ENCODE peak calls at places on chromosomes 1 and 21, in nine cellular contexts. One of them, this sample, is unnamed.

GRCh38 chr1:114083186-114083585 is 70.5 kb downstream of the SYT6 start:
- DNase-seq in neural crest cell: no peak
- DNase-seq in fibroblast of lung: no peak
- DNase-seq in foreskin fibroblast: no peak
- DNase-seq in effector CD4-positive, alpha-beta T cell: no peak
- DNase-seq in endothelial cell: no peak
- DNase-seq in stimulated activated CD8-positive, alpha-beta memory T cell treated with anti-CD3 and anti-CD28 coated beads, Interleukin-15, amount 100 ng/mL, for 4 hours: no peak
- DNase-seq in cardiac fibroblast: no peak
- DNase-seq in MCF 10A: peak
- DNase-seq in this sample: no peak

GRCh38 chr1:175708787-175709186 is 34.6 kb downstream of the TNR start:
- DNase-seq in neural crest cell: no peak
- DNase-seq in fibroblast of lung: no peak
- DNase-seq in foreskin fibroblast: no peak
- DNase-seq in effector CD4-positive, alpha-beta T cell: no peak
- DNase-seq in endothelial cell: no peak
- DNase-seq in stimulated activated CD8-positive, alpha-beta memory T cell treated with anti-CD3 and anti-CD28 coated beads, Interleukin-15, amount 100 ng/mL, for 4 hours: no peak
- DNase-seq in cardiac fibroblast: no peak
- DNase-seq in MCF 10A: peak
- DNase-seq in this sample: no peak

GRCh38 chr1:62131093-62131725 is 63.4 kb upstream of the L1TD1 start:
- DNase-seq in neural crest cell: peak
- DNase-seq in fibroblast of lung: peak
- DNase-seq in foreskin fibroblast: peak
- DNase-seq in effector CD4-positive, alpha-beta T cell: no peak
- DNase-seq in endothelial cell: peak
- DNase-seq in stimulated activated CD8-positive, alpha-beta memory T cell treated with anti-CD3 and anti-CD28 coated beads, Interleukin-15, amount 100 ng/mL, for 4 hours: no peak
- DNase-seq in cardiac fibroblast: peak
- DNase-seq in MCF 10A: peak
- DNase-seq in this sample: peak

GRCh38 chr1:182062223-182062622 is 711 bp upstream of the ZNF648 start:
- DNase-seq in neural crest cell: no peak
- DNase-seq in fibroblast of lung: no peak
- DNase-seq in foreskin fibroblast: no peak
- DNase-seq in effector CD4-positive, alpha-beta T cell: no peak
- DNase-seq in endothelial cell: no peak
- DNase-seq in stimulated activated CD8-positive, alpha-beta memory T cell treated with anti-CD3 and anti-CD28 coated beads, Interleukin-15, amount 100 ng/mL, for 4 hours: no peak
- DNase-seq in cardiac fibroblast: no peak
- DNase-seq in MCF 10A: no peak
- DNase-seq in this sample: no peak

GRCh38 chr1:234078143-234078542 is 173.7 kb downstream of the SLC35F3 start:
- DNase-seq in neural crest cell: no peak
- DNase-seq in fibroblast of lung: no peak
- DNase-seq in foreskin fibroblast: no peak
- DNase-seq in effector CD4-positive, alpha-beta T cell: no peak
- DNase-seq in endothelial cell: no peak
- DNase-seq in stimulated activated CD8-positive, alpha-beta memory T cell treated with anti-CD3 and anti-CD28 coated beads, Interleukin-15, amount 100 ng/mL, for 4 hours: no peak
- DNase-seq in cardiac fibroblast: no peak
- DNase-seq in MCF 10A: no peak
- DNase-seq in this sample: no peak

GRCh38 chr1:21302747-21303715 is 12.8 kb upstream of the ECE1 start:
- DNase-seq in neural crest cell: no peak
- DNase-seq in fibroblast of lung: peak
- DNase-seq in foreskin fibroblast: peak
- DNase-seq in effector CD4-positive, alpha-beta T cell: no peak
- DNase-seq in endothelial cell: no peak
- DNase-seq in stimulated activated CD8-positive, alpha-beta memory T cell treated with anti-CD3 and anti-CD28 coated beads, Interleukin-15, amount 100 ng/mL, for 4 hours: no peak
- DNase-seq in cardiac fibroblast: peak
- DNase-seq in MCF 10A: peak
- DNase-seq in this sample: no peak

GRCh38 chr1:198771562-198772153 is 132.8 kb downstream of the PTPRC start:
- DNase-seq in neural crest cell: peak
- DNase-seq in fibroblast of lung: peak
- DNase-seq in foreskin fibroblast: peak
- DNase-seq in effector CD4-positive, alpha-beta T cell: no peak
- DNase-seq in endothelial cell: peak
- DNase-seq in stimulated activated CD8-positive, alpha-beta memory T cell treated with anti-CD3 and anti-CD28 coated beads, Interleukin-15, amount 100 ng/mL, for 4 hours: no peak
- DNase-seq in cardiac fibroblast: peak
- DNase-seq in MCF 10A: peak
- DNase-seq in this sample: peak

GRCh38 chr1:156638596-156638995 is 3.3 kb upstream of the BCAN start:
- DNase-seq in neural crest cell: no peak
- DNase-seq in fibroblast of lung: no peak
- DNase-seq in foreskin fibroblast: no peak
- DNase-seq in effector CD4-positive, alpha-beta T cell: no peak
- DNase-seq in endothelial cell: no peak
- DNase-seq in stimulated activated CD8-positive, alpha-beta memory T cell treated with anti-CD3 and anti-CD28 coated beads, Interleukin-15, amount 100 ng/mL, for 4 hours: no peak
- DNase-seq in cardiac fibroblast: no peak
- DNase-seq in MCF 10A: no peak
- DNase-seq in this sample: no peak

GRCh38 chr1:89356658-89357400 is 7.0 kb upstream of the GBP6 start:
- DNase-seq in neural crest cell: no peak
- DNase-seq in fibroblast of lung: peak
- DNase-seq in foreskin fibroblast: peak
- DNase-seq in effector CD4-positive, alpha-beta T cell: no peak
- DNase-seq in endothelial cell: no peak
- DNase-seq in stimulated activated CD8-positive, alpha-beta memory T cell treated with anti-CD3 and anti-CD28 coated beads, Interleukin-15, amount 100 ng/mL, for 4 hours: no peak
- DNase-seq in cardiac fibroblast: peak
- DNase-seq in MCF 10A: peak
- DNase-seq in this sample: no peak

GRCh38 chr1:31548518-31548898 is 27.8 kb upstream of the TINAGL1 start:
- DNase-seq in neural crest cell: no peak
- DNase-seq in fibroblast of lung: peak
- DNase-seq in foreskin fibroblast: no peak
- DNase-seq in effector CD4-positive, alpha-beta T cell: no peak
- DNase-seq in endothelial cell: no peak
- DNase-seq in stimulated activated CD8-positive, alpha-beta memory T cell treated with anti-CD3 and anti-CD28 coated beads, Interleukin-15, amount 100 ng/mL, for 4 hours: no peak
- DNase-seq in cardiac fibroblast: no peak
- DNase-seq in MCF 10A: no peak
- DNase-seq in this sample: no peak

GRCh38 chr1:65393345-65393744 is 27.1 kb upstream of the LEPR start:
- DNase-seq in neural crest cell: no peak
- DNase-seq in fibroblast of lung: peak
- DNase-seq in foreskin fibroblast: peak
- DNase-seq in effector CD4-positive, alpha-beta T cell: no peak
- DNase-seq in endothelial cell: no peak
- DNase-seq in stimulated activated CD8-positive, alpha-beta memory T cell treated with anti-CD3 and anti-CD28 coated beads, Interleukin-15, amount 100 ng/mL, for 4 hours: no peak
- DNase-seq in cardiac fibroblast: peak
- DNase-seq in MCF 10A: peak
- DNase-seq in this sample: no peak

GRCh38 chr1:32014937-32015363 is 1.3 kb downstream of the KHDRBS1 start:
- DNase-seq in neural crest cell: no peak
- DNase-seq in fibroblast of lung: no peak
- DNase-seq in foreskin fibroblast: peak
- DNase-seq in effector CD4-positive, alpha-beta T cell: no peak
- DNase-seq in endothelial cell: no peak
- DNase-seq in stimulated activated CD8-positive, alpha-beta memory T cell treated with anti-CD3 and anti-CD28 coated beads, Interleukin-15, amount 100 ng/mL, for 4 hours: no peak
- DNase-seq in cardiac fibroblast: peak
- DNase-seq in MCF 10A: no peak
- DNase-seq in this sample: no peak

GRCh38 chr1:109655624-109656519 is at the start of gene GSTM4:
- DNase-seq in neural crest cell: peak
- DNase-seq in fibroblast of lung: peak
- DNase-seq in foreskin fibroblast: peak
- DNase-seq in effector CD4-positive, alpha-beta T cell: peak
- DNase-seq in endothelial cell: peak
- DNase-seq in stimulated activated CD8-positive, alpha-beta memory T cell treated with anti-CD3 and anti-CD28 coated beads, Interleukin-15, amount 100 ng/mL, for 4 hours: peak
- DNase-seq in cardiac fibroblast: peak
- DNase-seq in MCF 10A: peak
- DNase-seq in this sample: peak

GRCh38 chr1:118294817-118295486 is 109.9 kb upstream of the SPAG17 start:
- DNase-seq in neural crest cell: no peak
- DNase-seq in fibroblast of lung: peak
- DNase-seq in foreskin fibroblast: peak
- DNase-seq in effector CD4-positive, alpha-beta T cell: no peak
- DNase-seq in endothelial cell: no peak
- DNase-seq in stimulated activated CD8-positive, alpha-beta memory T cell treated with anti-CD3 and anti-CD28 coated beads, Interleukin-15, amount 100 ng/mL, for 4 hours: no peak
- DNase-seq in cardiac fibroblast: peak
- DNase-seq in MCF 10A: no peak
- DNase-seq in this sample: no peak

GRCh38 chr1:7378346-7379130 is 392.6 kb upstream of the VAMP3 start:
- DNase-seq in neural crest cell: no peak
- DNase-seq in fibroblast of lung: no peak
- DNase-seq in foreskin fibroblast: no peak
- DNase-seq in effector CD4-positive, alpha-beta T cell: no peak
- DNase-seq in endothelial cell: no peak
- DNase-seq in stimulated activated CD8-positive, alpha-beta memory T cell treated with anti-CD3 and anti-CD28 coated beads, Interleukin-15, amount 100 ng/mL, for 4 hours: no peak
- DNase-seq in cardiac fibroblast: no peak
- DNase-seq in MCF 10A: no peak
- DNase-seq in this sample: no peak

GRCh38 chr1:116328671-116329070 is 44.4 kb upstream of the ATP1A1 start:
- DNase-seq in neural crest cell: no peak
- DNase-seq in fibroblast of lung: no peak
- DNase-seq in foreskin fibroblast: no peak
- DNase-seq in effector CD4-positive, alpha-beta T cell: no peak
- DNase-seq in endothelial cell: no peak
- DNase-seq in stimulated activated CD8-positive, alpha-beta memory T cell treated with anti-CD3 and anti-CD28 coated beads, Interleukin-15, amount 100 ng/mL, for 4 hours: no peak
- DNase-seq in cardiac fibroblast: no peak
- DNase-seq in MCF 10A: no peak
- DNase-seq in this sample: no peak

GRCh38 chr21:38804617-38805281 is 980 bp upstream of the ETS2 start:
- DNase-seq in neural crest cell: peak
- DNase-seq in fibroblast of lung: peak
- DNase-seq in foreskin fibroblast: peak
- DNase-seq in effector CD4-positive, alpha-beta T cell: no peak
- DNase-seq in endothelial cell: peak
- DNase-seq in stimulated activated CD8-positive, alpha-beta memory T cell treated with anti-CD3 and anti-CD28 coated beads, Interleukin-15, amount 100 ng/mL, for 4 hours: peak
- DNase-seq in cardiac fibroblast: no peak
- DNase-seq in MCF 10A: peak
- DNase-seq in this sample: peak

GRCh38 chr1:179264506-179264905 is 29.1 kb upstream of the SOAT1 start:
- DNase-seq in neural crest cell: no peak
- DNase-seq in fibroblast of lung: peak
- DNase-seq in foreskin fibroblast: no peak
- DNase-seq in effector CD4-positive, alpha-beta T cell: no peak
- DNase-seq in endothelial cell: no peak
- DNase-seq in stimulated activated CD8-positive, alpha-beta memory T cell treated with anti-CD3 and anti-CD28 coated beads, Interleukin-15, amount 100 ng/mL, for 4 hours: no peak
- DNase-seq in cardiac fibroblast: no peak
- DNase-seq in MCF 10A: no peak
- DNase-seq in this sample: no peak

GRCh38 chr1:85273397-85273796 is 3.0 kb downstream of the BCL10 start:
- DNase-seq in neural crest cell: no peak
- DNase-seq in fibroblast of lung: no peak
- DNase-seq in foreskin fibroblast: no peak
- DNase-seq in effector CD4-positive, alpha-beta T cell: no peak
- DNase-seq in endothelial cell: no peak
- DNase-seq in stimulated activated CD8-positive, alpha-beta memory T cell treated with anti-CD3 and anti-CD28 coated beads, Interleukin-15, amount 100 ng/mL, for 4 hours: no peak
- DNase-seq in cardiac fibroblast: no peak
- DNase-seq in MCF 10A: no peak
- DNase-seq in this sample: no peak

GRCh38 chr1:227315500-227316346 is 2.6 kb downstream of the CDC42BPA start:
- DNase-seq in neural crest cell: no peak
- DNase-seq in fibroblast of lung: peak
- DNase-seq in foreskin fibroblast: peak
- DNase-seq in effector CD4-positive, alpha-beta T cell: no peak
- DNase-seq in endothelial cell: no peak
- DNase-seq in stimulated activated CD8-positive, alpha-beta memory T cell treated with anti-CD3 and anti-CD28 coated beads, Interleukin-15, amount 100 ng/mL, for 4 hours: no peak
- DNase-seq in cardiac fibroblast: peak
- DNase-seq in MCF 10A: peak
- DNase-seq in this sample: peak

GRCh38 chr1:65238010-65238409 is 71.3 kb upstream of the DNAJC6 start:
- DNase-seq in neural crest cell: no peak
- DNase-seq in fibroblast of lung: no peak
- DNase-seq in foreskin fibroblast: no peak
- DNase-seq in effector CD4-positive, alpha-beta T cell: no peak
- DNase-seq in endothelial cell: no peak
- DNase-seq in stimulated activated CD8-positive, alpha-beta memory T cell treated with anti-CD3 and anti-CD28 coated beads, Interleukin-15, amount 100 ng/mL, for 4 hours: no peak
- DNase-seq in cardiac fibroblast: no peak
- DNase-seq in MCF 10A: no peak
- DNase-seq in this sample: no peak

GRCh38 chr1:168379110-168379860 is 98.6 kb downstream of the TBX19 start:
- DNase-seq in neural crest cell: no peak
- DNase-seq in fibroblast of lung: peak
- DNase-seq in foreskin fibroblast: peak
- DNase-seq in effector CD4-positive, alpha-beta T cell: no peak
- DNase-seq in endothelial cell: no peak
- DNase-seq in stimulated activated CD8-positive, alpha-beta memory T cell treated with anti-CD3 and anti-CD28 coated beads, Interleukin-15, amount 100 ng/mL, for 4 hours: no peak
- DNase-seq in cardiac fibroblast: peak
- DNase-seq in MCF 10A: peak
- DNase-seq in this sample: no peak

GRCh38 chr1:76482272-76482671 is 385.0 kb upstream of the ST6GALNAC5 start:
- DNase-seq in neural crest cell: no peak
- DNase-seq in fibroblast of lung: no peak
- DNase-seq in foreskin fibroblast: no peak
- DNase-seq in effector CD4-positive, alpha-beta T cell: no peak
- DNase-seq in endothelial cell: no peak
- DNase-seq in stimulated activated CD8-positive, alpha-beta memory T cell treated with anti-CD3 and anti-CD28 coated beads, Interleukin-15, amount 100 ng/mL, for 4 hours: no peak
- DNase-seq in cardiac fibroblast: no peak
- DNase-seq in MCF 10A: no peak
- DNase-seq in this sample: no peak

GRCh38 chr21:33300701-33301631 is 23.8 kb upstream of the IFNAR1 start:
- DNase-seq in neural crest cell: no peak
- DNase-seq in fibroblast of lung: no peak
- DNase-seq in foreskin fibroblast: peak
- DNase-seq in effector CD4-positive, alpha-beta T cell: no peak
- DNase-seq in endothelial cell: no peak
- DNase-seq in stimulated activated CD8-positive, alpha-beta memory T cell treated with anti-CD3 and anti-CD28 coated beads, Interleukin-15, amount 100 ng/mL, for 4 hours: no peak
- DNase-seq in cardiac fibroblast: peak
- DNase-seq in MCF 10A: no peak
- DNase-seq in this sample: no peak

GRCh38 chr1:167500283-167500860 is 18.0 kb downstream of the CD247 start:
- DNase-seq in neural crest cell: no peak
- DNase-seq in fibroblast of lung: no peak
- DNase-seq in foreskin fibroblast: no peak
- DNase-seq in effector CD4-positive, alpha-beta T cell: no peak
- DNase-seq in endothelial cell: no peak
- DNase-seq in stimulated activated CD8-positive, alpha-beta memory T cell treated with anti-CD3 and anti-CD28 coated beads, Interleukin-15, amount 100 ng/mL, for 4 hours: no peak
- DNase-seq in cardiac fibroblast: no peak
- DNase-seq in MCF 10A: no peak
- DNase-seq in this sample: no peak

GRCh38 chr1:227943354-227943753 is 4.4 kb downstream of the WNT9A start:
- DNase-seq in neural crest cell: no peak
- DNase-seq in fibroblast of lung: no peak
- DNase-seq in foreskin fibroblast: no peak
- DNase-seq in effector CD4-positive, alpha-beta T cell: no peak
- DNase-seq in endothelial cell: no peak
- DNase-seq in stimulated activated CD8-positive, alpha-beta memory T cell treated with anti-CD3 and anti-CD28 coated beads, Interleukin-15, amount 100 ng/mL, for 4 hours: no peak
- DNase-seq in cardiac fibroblast: no peak
- DNase-seq in MCF 10A: no peak
- DNase-seq in this sample: no peak

GRCh38 chr1:27011058-27011764 is 1.4 kb downstream of the TENT5B start:
- DNase-seq in neural crest cell: no peak
- DNase-seq in fibroblast of lung: peak
- DNase-seq in foreskin fibroblast: peak
- DNase-seq in effector CD4-positive, alpha-beta T cell: no peak
- DNase-seq in endothelial cell: peak
- DNase-seq in stimulated activated CD8-positive, alpha-beta memory T cell treated with anti-CD3 and anti-CD28 coated beads, Interleukin-15, amount 100 ng/mL, for 4 hours: no peak
- DNase-seq in cardiac fibroblast: peak
- DNase-seq in MCF 10A: peak
- DNase-seq in this sample: peak

GRCh38 chr1:61807606-61808005 is 65.3 kb downstream of the PATJ start:
- DNase-seq in neural crest cell: no peak
- DNase-seq in fibroblast of lung: no peak
- DNase-seq in foreskin fibroblast: peak
- DNase-seq in effector CD4-positive, alpha-beta T cell: no peak
- DNase-seq in endothelial cell: no peak
- DNase-seq in stimulated activated CD8-positive, alpha-beta memory T cell treated with anti-CD3 and anti-CD28 coated beads, Interleukin-15, amount 100 ng/mL, for 4 hours: no peak
- DNase-seq in cardiac fibroblast: no peak
- DNase-seq in MCF 10A: no peak
- DNase-seq in this sample: no peak

This sample was measured in T47D.